ENCODE peak calls at places on chromosomes 4 and X, in nine cellular contexts. W, J, E, A, T, C, N, M and B are unnamed samples.

GRCh38 chr4:186831574-186831973 is 107.9 kb upstream of the FAT1 start:
- DNase-seq in M (no peak), T (no peak), C (no peak), A (no peak), W (no peak), N (no peak), J (no peak), E (no peak), B (no peak)

GRCh38 chr4:80307183-80307735 is 28.3 kb upstream of the CFAP299 start:
- DNase-seq in C (no peak), J (no peak), T (no peak), M (peak; percentile 46), N (no peak), E (no peak), W (peak; percentile 74), A (no peak), B (no peak)

GRCh38 chr4:156677136-156677535 is 294.5 kb downstream of the PDGFC start:
- DNase-seq in A (peak; percentile 1), C (no peak), W (peak; percentile 45), E (peak; percentile 31), T (no peak), J (no peak), M (peak; percentile 61), N (no peak), B (peak; percentile 19)

GRCh38 chrX:153474718-153475117 is 4.3 kb upstream of the HAUS7 start:
- DNase-seq in W (peak; percentile 18), C (no peak), A (peak; percentile 66), E (peak; percentile 41), M (peak; percentile 63), T (peak; percentile 79), J (peak; percentile 74), N (peak; percentile 80), B (peak; percentile 24)

GRCh38 chrX:17535229-17535628 is 160.2 kb downstream of the NHS start:
- DNase-seq in T (no peak), N (no peak), C (no peak), A (peak; percentile 20), W (peak; percentile 57), M (no peak), J (no peak), E (peak; percentile 33), B (no peak)

GRCh38 chr4:45007499-45007898 is 281.1 kb upstream of the GNPDA2 start:
- DNase-seq in W (no peak), M (no peak), C (no peak), T (no peak), J (no peak), E (no peak), A (peak; percentile 7), N (no peak), B (no peak)

GRCh38 chr4:77196866-77197265 is 39.9 kb downstream of the CCNG2 start:
- DNase-seq in C (no peak), J (no peak), A (no peak), T (no peak), N (no peak), E (no peak), M (no peak), W (no peak), B (no peak)

GRCh38 chr4:7771541-7772507 is 167.8 kb downstream of the AFAP1 start:
- DNase-seq in E (no peak), A (no peak), W (no peak), N (peak; percentile 51), M (no peak), J (peak; percentile 19), T (no peak), C (no peak), B (no peak)

GRCh38 chrX:13845721-13846378 is 29.0 kb upstream of the GPM6B start:
- DNase-seq in N (no peak), J (no peak), W (no peak), A (no peak), T (no peak), M (peak; percentile 30), C (no peak), E (peak; percentile 54), B (no peak)

GRCh38 chr4:121164291-121164690 is at the start of gene TNIP3:
- DNase-seq in N (no peak), J (no peak), W (peak; percentile 33), A (no peak), E (no peak), T (no peak), C (no peak), M (no peak), B (no peak)

GRCh38 chr4:34619531-34620109 is 1624.7 kb downstream of the ARAP2 start:
- DNase-seq in M (peak; percentile 56), A (peak; percentile 4), T (no peak), N (no peak), C (no peak), J (no peak), E (peak; percentile 61), W (no peak), B (no peak)

DNA sequence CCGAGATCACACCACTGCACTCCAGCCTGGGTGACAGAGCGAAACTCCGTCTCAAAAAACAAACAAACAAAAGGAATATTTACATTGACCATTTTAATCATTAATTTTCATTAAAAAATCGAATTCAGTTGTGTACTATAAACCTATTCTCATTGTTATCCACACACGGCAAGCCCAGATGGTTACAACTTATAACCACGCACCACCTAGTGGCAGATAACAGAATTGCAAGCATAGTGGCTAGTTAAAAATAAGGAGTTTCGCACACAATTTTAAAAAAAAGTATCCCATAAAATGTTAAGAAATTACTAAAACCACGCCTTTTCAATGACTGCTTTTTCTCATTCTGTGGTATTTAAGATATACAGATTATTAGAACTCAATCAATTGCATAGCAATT is 25.4 kb downstream of the MBNL3 start:
- DNase-seq in N (no peak), A (no peak), W (peak; percentile 33), J (no peak), T (no peak), E (peak; percentile 24), C (no peak), M (no peak), B (no peak)
- TF ChIP-seq CTCF in N (peak; percentile 52), A (no peak), W (peak; percentile 67), J (no peak), T (no peak), E (peak; percentile 17), C (peak; percentile 19), M (peak; percentile 41), B (peak; percentile 80)

DNA sequence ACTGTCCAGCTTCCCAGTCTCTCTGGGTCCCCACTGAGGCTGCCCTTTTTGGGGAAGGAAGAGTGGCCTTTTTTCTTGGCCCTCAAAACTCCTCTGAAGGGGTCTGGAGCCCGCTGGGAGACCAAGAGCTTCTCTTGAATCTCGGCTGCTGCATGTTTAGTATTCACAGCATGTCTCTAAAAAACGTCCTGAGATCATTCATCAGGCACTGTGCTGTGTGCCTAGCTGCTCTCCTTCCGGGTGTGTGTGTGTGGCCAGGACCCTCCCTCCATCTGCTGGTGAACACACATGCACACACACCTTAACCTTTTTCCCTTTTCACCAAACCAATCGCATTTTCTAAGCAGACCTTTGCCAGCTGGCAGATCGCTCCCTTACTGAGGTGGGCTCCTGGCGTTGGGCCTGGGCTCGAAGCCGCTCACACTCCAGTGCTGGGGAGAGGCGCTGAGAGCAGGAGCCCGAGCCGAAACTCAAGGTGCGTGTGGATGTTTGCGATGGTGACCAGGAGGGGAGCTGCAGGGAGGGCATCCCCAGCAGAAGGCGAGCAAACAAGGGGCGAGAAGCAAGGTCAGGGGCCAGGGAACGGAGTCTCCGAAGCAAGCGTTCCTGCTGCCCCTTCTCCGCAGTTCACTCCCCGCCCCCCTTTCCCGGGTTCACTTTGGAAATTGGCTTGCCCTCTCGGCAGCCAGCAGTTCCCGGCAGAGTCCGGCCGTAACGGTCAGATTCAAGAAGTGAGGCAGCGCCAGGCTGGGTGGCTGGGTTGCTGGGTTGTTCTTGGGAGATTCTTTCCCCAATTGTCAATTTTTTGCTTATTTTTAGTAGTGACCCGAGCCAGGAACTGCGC is 605 bp upstream of the FRMPD3 start:
- DNase-seq in C (no peak), J (no peak), N (no peak), E (no peak), M (no peak), T (no peak), A (peak; percentile 51), W (no peak), B (peak; percentile 51)
- TF ChIP-seq CTCF in C (no peak), J (no peak), N (no peak), E (no peak), M (no peak), T (peak; percentile 11), A (no peak), W (no peak), B (no peak)

DNA sequence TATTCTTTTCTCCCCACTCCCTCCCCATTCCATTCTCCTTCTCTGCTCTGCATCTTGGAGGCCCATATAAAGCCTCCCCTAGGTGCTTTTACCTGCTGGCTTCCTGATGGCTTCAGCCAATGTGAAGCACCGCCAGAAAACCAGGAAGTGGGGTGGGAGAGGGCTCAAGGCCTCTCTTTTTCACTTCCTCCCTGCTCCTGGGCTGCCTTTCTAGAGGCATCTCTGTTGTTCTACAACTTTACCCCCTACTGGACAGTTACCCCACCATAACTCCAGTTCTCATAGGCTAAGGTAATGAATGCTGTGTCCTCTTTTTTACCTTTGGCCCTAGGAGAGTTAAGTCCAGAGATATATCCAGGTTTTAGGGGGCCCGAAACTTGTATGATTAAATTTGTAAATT is 62.4 kb upstream of the PPARGC1A start:
- DNase-seq in T (no peak), W (no peak), C (no peak), J (no peak), M (no peak), E (no peak), N (no peak), A (no peak), B (no peak)
- TF ChIP-seq CTCF in T (no peak), W (no peak), C (no peak), J (no peak), M (no peak), E (no peak), N (no peak), A (no peak), B (no peak)

GRCh38 chrX:115561605-115562491 is 874 bp downstream of the PLS3 start:
- DNase-seq in A (peak; percentile 75), W (peak; percentile 55), C (no peak), J (peak; percentile 51), E (peak; percentile 55), M (peak; percentile 42), N (peak; percentile 83), T (peak; percentile 60), B (peak; percentile 36)
- TF ChIP-seq CTCF in A (no peak), W (no peak), C (no peak), J (no peak), E (peak; percentile 9), M (peak; percentile 9), N (no peak), T (no peak), B (no peak)

DNA sequence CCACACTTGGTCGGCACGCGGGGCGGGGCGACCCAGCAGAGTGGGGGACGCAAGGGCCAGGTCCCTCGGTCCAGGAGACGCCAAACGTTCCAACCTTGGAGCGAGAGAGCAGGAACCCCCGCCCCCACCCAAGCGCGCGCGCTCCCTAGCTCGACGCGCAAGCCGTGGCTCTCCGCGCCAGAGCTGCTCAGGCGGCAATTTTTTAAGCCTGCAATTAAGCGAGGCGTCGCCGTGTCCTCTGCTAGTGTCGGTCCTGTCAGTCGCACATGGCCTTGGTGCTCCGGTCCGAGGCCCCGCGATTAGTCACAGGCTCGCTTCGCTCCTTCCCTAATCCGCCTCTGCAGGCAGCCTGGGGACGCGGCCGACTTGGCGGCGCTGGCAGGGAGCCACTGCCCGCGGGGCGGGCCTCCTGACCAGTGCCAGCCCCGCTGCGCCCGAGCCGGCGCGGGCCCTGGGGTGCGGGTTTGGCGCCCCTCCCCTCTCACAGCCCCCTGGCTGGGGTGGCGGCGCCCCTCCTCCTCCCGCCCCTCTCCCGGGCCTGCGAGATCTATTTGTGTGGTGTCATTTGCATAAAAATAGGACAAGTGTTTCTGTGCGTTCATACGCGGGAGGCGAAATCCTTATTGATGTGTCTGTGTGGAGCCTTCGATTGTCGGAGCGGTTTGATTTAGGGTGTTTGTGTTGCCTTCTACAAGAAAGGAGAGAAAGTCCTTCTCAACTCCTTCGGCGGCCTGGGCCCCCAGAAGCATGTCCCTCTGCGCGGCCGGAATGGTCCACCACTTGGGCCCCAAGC is 9.7 kb upstream of the BCOR start:
- DNase-seq in J (no peak), M (no peak), A (peak; percentile 79), N (peak; percentile 84), E (no peak), C (no peak), T (peak; percentile 40), W (peak; percentile 72), B (peak; percentile 52)
- TF ChIP-seq CTCF in J (no peak), M (no peak), A (no peak), N (no peak), E (no peak), C (no peak), T (no peak), W (no peak), B (no peak)